ENCODE peak calls at places on chromosome 6, in eight cellular contexts. Z is A172; J is activated gamma-delta T cell; C is fibroblast of the aortic adventitia; M is stimulated activated CD4-positive, alpha-beta T cell treated with anti-CD3 and anti-CD28 coated beads, Interleukin-12 subunit alpha, Interleukin-12 subunit beta, amount 100 ng/mL, for 4 hours; A is astrocyte of the cerebellum; K is ACHN; G is RWPE1. W is an unnamed sample.

GRCh38 chr6:38436726-38437465 is 202.8 kb downstream of the BTBD9 start:
- DNase-seq in Z (peak), J (no peak), C (peak), M (no peak), A (peak), K (no peak), G (peak), W (no peak)

GRCh38 chr6:168895102-168895812 is 358.4 kb downstream of the THBS2 start:
- DNase-seq in Z (peak), J (peak), C (peak), M (peak), A (peak), K (peak), G (peak), W (peak)

GRCh38 chr6:136201735-136202134 is 48.4 kb downstream of the MTFR2 start:
- DNase-seq in Z (no peak), J (no peak), C (peak), M (no peak), A (no peak), K (no peak), G (no peak), W (no peak)

GRCh38 chr6:7528565-7528964 is 12.9 kb upstream of the DSP start:
- DNase-seq in Z (peak), J (no peak), C (peak), M (no peak), A (no peak), K (no peak), G (peak), W (no peak)

GRCh38 chr6:73566954-73567591 is 46.2 kb upstream of the EEF1A1 start:
- DNase-seq in Z (peak), J (no peak), C (peak), M (no peak), A (no peak), K (peak), G (no peak), W (no peak)

GRCh38 chr6:85360794-85361642 is 88.9 kb upstream of the NT5E start:
- DNase-seq in Z (peak), J (no peak), C (peak), M (no peak), A (peak), K (peak), G (peak), W (no peak)

GRCh38 chr6:54285595-54285994 is 22.6 kb upstream of the TINAG start:
- DNase-seq in Z (no peak), J (no peak), C (peak), M (no peak), A (no peak), K (no peak), G (no peak), W (no peak)

GRCh38 chr6:42021847-42022754 is 28.2 kb upstream of the TAF8 start:
- DNase-seq in Z (no peak), J (no peak), C (peak), M (peak), A (no peak), K (no peak), G (no peak), W (no peak)

GRCh38 chr6:3615391-3616380 is 135.8 kb downstream of the PXDC1 start:
- DNase-seq in Z (no peak), J (no peak), C (no peak), M (no peak), A (no peak), K (no peak), G (no peak), W (no peak)